ENCODE peak calls at places on chromosomes 5 and 9, in six cellular contexts. K is epithelial cell of esophagus; D is stimulated activated naive B cell treated with anti-CD40 and anti-IgM and Interleukin-4, amounts not matched to agents 10 μg/mL and 1 μg/mL and 100 μg/mL, for 72 hours; G is Karpas-422; U is SJSA1; I is activated CD8-positive, alpha-beta memory T cell treated with anti-CD3 and anti-CD28 coated beads for 1 hour. M is an unnamed sample.

GRCh38 chr9:130159814-130160670 is 12.2 kb upstream of the NCS1 start:
- DNase-seq in U (no peak), I (no peak), D (no peak), G (no peak), K (no peak), M (no peak)

GRCh38 chr9:137467161-137467581 is 8.0 kb upstream of the NSMF start:
- DNase-seq in D (no peak), U (no peak), G (no peak), I (no peak), K (no peak), M (no peak)

GRCh38 chr9:91727972-91728371 is 222.1 kb downstream of the ROR2 start:
- DNase-seq in I (no peak), G (no peak), U (no peak), K (no peak), D (no peak), M (no peak)

GRCh38 chr5:142601432-142601831 is 84.5 kb downstream of the FGF1 start:
- DNase-seq in K (no peak), D (no peak), G (peak), U (peak), I (no peak), M (no peak)

GRCh38 chr5:80083115-80083890 is 48.2 kb downstream of the THBS4 start:
- DNase-seq in G (peak), U (no peak), I (no peak), D (no peak), K (peak), M (no peak)

GRCh38 chr5:142621227-142621626 is 64.7 kb downstream of the FGF1 start:
- DNase-seq in K (no peak), U (peak), G (no peak), D (no peak), I (no peak), M (no peak)

GRCh38 chr9:116337015-116337414 is 183.4 kb downstream of the PAPPA start:
- DNase-seq in G (no peak), K (peak), D (no peak), I (no peak), U (peak), M (no peak)

GRCh38 chr5:97529354-97529753 is 346.3 kb upstream of the RIOK2 start:
- DNase-seq in U (no peak), D (no peak), K (no peak), G (no peak), I (no peak), M (no peak)

GRCh38 chr5:57836921-57837320 is 354.3 kb upstream of the ACTBL2 start:
- DNase-seq in G (no peak), K (peak), U (no peak), I (no peak), D (no peak), M (no peak)

GRCh38 chr9:131657031-131657377 is 82.9 kb downstream of the RAPGEF1 start:
- DNase-seq in U (no peak), K (no peak), I (no peak), D (no peak), G (no peak), M (no peak)

GRCh38 chr9:134569626-134570025 is 72.0 kb upstream of the COL5A1 start:
- DNase-seq in K (no peak), U (peak), G (no peak), D (no peak), I (no peak), M (no peak)

GRCh38 chr5:27947088-27947487 is 908.7 kb upstream of the CDH9 start:
- DNase-seq in U (no peak), G (no peak), D (no peak), K (no peak), I (no peak), M (no peak)

GRCh38 chr5:35854248-35854647 is 2.4 kb upstream of the IL7R start:
- DNase-seq in D (no peak), G (no peak), U (no peak), K (no peak), I (peak), M (peak)

GRCh38 chr9:112494153-112494552 is 7.5 kb downstream of the KIAA1958 start:
- DNase-seq in G (no peak), U (no peak), D (no peak), I (no peak), K (no peak), M (no peak)

GRCh38 chr5:91176288-91177016 is 206.7 kb downstream of the ARRDC3 start:
- DNase-seq in I (no peak), D (no peak), K (no peak), U (no peak), G (no peak), M (no peak)

GRCh38 chr5:77211013-77211690 is 672 bp downstream of the PDE8B start:
- DNase-seq in I (no peak), D (no peak), K (no peak), U (no peak), G (no peak), M (no peak)

GRCh38 chr5:21424907-21425306 is 1428.2 kb downstream of the CDH12 start:
- DNase-seq in G (no peak), K (no peak), U (no peak), D (no peak), I (no peak), M (no peak)

GRCh38 chr5:148798786-148799185 is 27.6 kb upstream of the ADRB2 start:
- DNase-seq in K (no peak), G (no peak), D (no peak), U (no peak), I (no peak), M (no peak)

GRCh38 chr5:154402611-154403010 is 43.2 kb upstream of the SAP30L start:
- DNase-seq in D (no peak), U (no peak), K (no peak), G (no peak), I (no peak), M (no peak)

GRCh38 chr5:17232405-17232804 is 15.0 kb downstream of the BASP1 start:
- DNase-seq in K (no peak), G (no peak), U (no peak), I (no peak), D (no peak), M (no peak)

GRCh38 chr9:27426717-27427645 is 97.1 kb upstream of the IFNK start:
- DNase-seq in D (no peak), I (no peak), K (peak), U (no peak), G (no peak), M (no peak)

GRCh38 chr9:114733814-114734213 is 51.8 kb upstream of the TEX48 start:
- DNase-seq in U (peak), K (peak), D (no peak), I (no peak), G (no peak), M (no peak)

GRCh38 chr9:32866292-32866691 is 83.0 kb downstream of the TMEM215 start:
- DNase-seq in U (no peak), I (no peak), G (no peak), K (no peak), D (no peak), M (no peak)

GRCh38 chr5:138469540-138470321 is 4.5 kb downstream of the EGR1 start:
- DNase-seq in D (no peak), K (peak), G (no peak), U (no peak), I (no peak), M (no peak)

GRCh38 chr5:137220523-137220927 is 278.6 kb downstream of the SPOCK1 start:
- DNase-seq in D (no peak), U (peak), K (peak), I (no peak), G (peak), M (no peak)

GRCh38 chr5:82381591-82381990 is 103.4 kb upstream of the RPS23 start:
- DNase-seq in I (no peak), U (no peak), G (no peak), D (no peak), K (no peak), M (no peak)